ENCODE peak calls at places on chromosomes 11 and 22, in ten cellular contexts. M is neural progenitor cell; A is HCT116; U is heart left ventricle; K is astrocyte; W is kidney; Y is pancreas; N is right lobe of liver; J is psoas muscle; I is CD8-positive, alpha-beta T cell. B is an unnamed sample. For H3K4me1, the result is how much of the 10 kb centered on the place peaks cover.

GRCh38 chr11:96306600-96306932 is 36.4 kb downstream of the MAML2 start:
- DNase-seq in K (no peak), J (no peak), W (no peak), Y (no peak), I (no peak), U (no peak), A (peak), N (no peak), M (no peak), B (no peak)

GRCh38 chr22:26479792-26480610 is 3.6 kb downstream of the HPS4 start:
- DNase-seq in Y (no peak), U (no peak), I (no peak), J (no peak), A (no peak), N (no peak), W (no peak), K (no peak), M (no peak), B (no peak)

GRCh38 chr11:115017529-115017928 is 339.2 kb downstream of the NXPE2 start:
- DNase-seq in U (no peak), I (no peak), W (no peak), M (no peak), Y (no peak), N (no peak), K (no peak), J (no peak), A (no peak), B (no peak)

GRCh38 chr11:94656968-94657367 is 89.8 kb downstream of the PIWIL4 start:
- DNase-seq in W (no peak), J (no peak), M (peak), A (no peak), N (no peak), U (no peak), I (no peak), K (no peak), Y (no peak), B (no peak)

GRCh38 chr11:107331728-107332127 is 125.9 kb downstream of the CWF19L2 start:
- DNase-seq in A (no peak), Y (no peak), K (no peak), J (no peak), M (no peak), U (no peak), N (no peak), I (no peak), W (no peak), B (no peak)

GRCh38 chr11:100769165-100769564 is 82.1 kb downstream of the ARHGAP42 start:
- DNase-seq in M (peak), A (no peak), Y (no peak), U (no peak), K (no peak), W (no peak), I (no peak), N (no peak), J (no peak), B (no peak)

GRCh38 chr11:74278103-74278502 is 33.3 kb downstream of the P4HA3 start:
- DNase-seq in Y (no peak), I (no peak), K (no peak), J (no peak), N (no peak), M (no peak), W (no peak), U (no peak), A (no peak), B (no peak)

GRCh38 chr11:134585666-134586285 is 173.7 kb upstream of the B3GAT1 start:
- DNase-seq in N (no peak), M (no peak), W (no peak), J (no peak), A (no peak), I (no peak), U (no peak), K (no peak), Y (no peak), B (no peak)

GRCh38 chr11:59556883-59557205 is 45.5 kb downstream of the OR4D9 start:
- DNase-seq in U (no peak), M (peak), N (no peak), I (no peak), J (no peak), A (no peak), W (no peak), Y (no peak), K (no peak), B (no peak)

GRCh38 chr11:69307871-69308381 is 14.0 kb downstream of the MYEOV start:
- DNase-seq in N (peak), A (no peak), M (no peak), K (no peak), J (no peak), U (no peak), Y (no peak), I (no peak), W (no peak), B (no peak)

GRCh38 chr11:75311858-75312288 is 39.6 kb downstream of the ARRB1 start:
- DNase-seq in M (no peak), U (peak), N (no peak), Y (peak), W (peak), J (peak), I (no peak), K (no peak), A (no peak), B (no peak)

GRCh38 chr11:69370984-69371709 is 77.2 kb downstream of the MYEOV start:
- DNase-seq in J (peak), W (no peak), Y (no peak), M (no peak), K (no peak), N (peak), A (no peak), I (peak), U (no peak), B (no peak)

GRCh38 chr11:15123849-15124248 is 9.1 kb downstream of the INSC start:
- DNase-seq in U (no peak), A (peak), Y (no peak), I (no peak), W (no peak), N (no peak), M (no peak), K (peak), J (no peak), B (no peak)

DNA sequence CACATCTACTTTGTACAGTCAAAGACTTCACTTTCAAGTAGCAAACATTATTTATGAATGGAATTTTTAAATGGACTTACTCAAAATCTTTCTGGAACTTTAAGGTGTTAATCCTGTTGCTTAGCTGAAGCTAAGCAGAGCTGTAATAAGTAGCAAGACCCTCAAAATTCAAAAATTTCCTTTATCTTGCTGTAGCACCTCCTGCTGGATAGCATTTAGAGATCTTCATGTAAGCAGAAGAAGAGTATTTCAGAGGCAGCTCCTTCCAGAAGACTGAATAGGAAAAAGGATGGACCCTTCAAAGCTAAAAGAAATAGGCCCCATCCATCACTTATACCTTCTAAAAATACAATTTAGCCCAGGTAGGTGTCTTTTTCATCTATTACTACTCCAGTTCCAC is 3.4 kb downstream of the PHF21A start:
- DNase-seq in N (no peak), I (no peak), W (no peak), J (no peak), U (no peak), M (no peak), Y (no peak), A (no peak), K (no peak), B (no peak)
- TF ChIP-seq CTCF in N (no peak), I (peak), W (no peak), J (no peak), U (no peak), M (peak), Y (no peak), A (peak), K (no peak), B (no peak)

GRCh38 chr11:44863231-44863630 is 87.5 kb downstream of the TP53I11 start:
- DNase-seq in Y (no peak), W (peak), I (no peak), U (no peak), M (peak), J (no peak), A (no peak), K (peak), N (no peak), B (no peak)
- H3K4me1 ChIP-seq in Y (under half), W (under half), I (under half), U (under half), M (half or more), J (under half), A (under half), K (under half), N (under half), B (under half)

GRCh38 chr11:133064152-133064877 is 468.0 kb downstream of the OPCML start:
- DNase-seq in A (no peak), I (no peak), W (peak), Y (peak), K (peak), N (peak), M (peak), J (peak), U (peak), B (peak)
- TF ChIP-seq CTCF in A (no peak), I (no peak), W (peak), Y (peak), K (peak), N (peak), M (peak), J (peak), U (peak), B (peak)

GRCh38 chr22:46090631-46091201 is 59.6 kb upstream of the PPARA start:
- DNase-seq in N (no peak), I (no peak), M (no peak), K (peak), Y (peak), W (peak), J (peak), A (no peak), U (peak), B (peak)
- H3K4me1 ChIP-seq in N (half or more), I (under half), M (under half), K (half or more), Y (half or more), W (half or more), J (half or more), A (under half), U (half or more), B (half or more)

GRCh38 chr11:396948-397548 is 3.0 kb downstream of the PKP3 start:
- DNase-seq in W (peak), Y (no peak), U (peak), A (no peak), J (peak), N (no peak), M (no peak), K (peak), I (peak), B (peak)

GRCh38 chr11:395866-396265 is 1.9 kb downstream of the PKP3 start:
- DNase-seq in N (no peak), I (no peak), M (no peak), U (no peak), A (no peak), Y (no peak), W (no peak), K (no peak), J (no peak), B (no peak)

GRCh38 chr11:394858-395655 is 1.0 kb downstream of the PKP3 start:
- DNase-seq in N (no peak), J (no peak), W (no peak), Y (no peak), K (no peak), U (no peak), A (no peak), M (no peak), I (no peak), B (no peak)

GRCh38 chr11:394034-394857 is at the start of gene PKP3:
- DNase-seq in I (no peak), A (peak), W (no peak), Y (peak), U (no peak), K (peak), M (peak), J (no peak), N (no peak), B (peak)

DNA sequence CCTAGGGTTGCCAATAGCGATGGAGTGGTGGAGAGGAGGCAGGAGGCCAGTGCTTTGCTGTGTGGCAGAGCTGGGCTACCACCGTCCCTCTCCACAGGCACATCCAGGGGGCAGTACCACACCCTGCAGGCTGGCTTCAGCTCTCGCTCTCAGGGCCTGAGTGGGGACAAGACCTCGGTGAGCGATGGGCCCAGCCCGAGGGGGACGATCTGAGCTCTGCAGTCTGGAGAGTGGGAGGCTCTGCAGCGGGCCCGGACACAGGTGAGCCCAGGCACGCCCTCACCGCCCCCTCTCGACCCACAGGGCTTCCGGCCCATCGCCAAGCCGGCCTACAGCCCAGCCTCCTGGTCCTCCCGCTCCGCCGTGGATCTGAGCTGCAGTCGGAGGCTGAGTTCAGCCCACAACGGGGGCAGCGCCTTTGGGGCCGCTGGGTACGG is 2.5 kb downstream of the PKP3 start:
- DNase-seq in J (no peak), U (no peak), K (no peak), N (no peak), I (no peak), W (no peak), A (no peak), Y (no peak), M (no peak), B (peak)
- TF ChIP-seq CTCF in J (peak), U (no peak), K (no peak), N (peak), I (no peak), W (peak), A (no peak), Y (no peak), M (peak), B (no peak)

GRCh38 chr11:123062892-123063395 is 1.0 kb upstream of the HSPA8 start:
- DNase-seq in A (no peak), J (no peak), K (no peak), M (no peak), Y (no peak), W (no peak), U (no peak), N (no peak), I (no peak), B (no peak)

GRCh38 chr11:123057604-123058305 is 4.2 kb downstream of the HSPA8 start:
- DNase-seq in J (no peak), U (no peak), A (no peak), W (no peak), Y (no peak), K (no peak), I (no peak), M (no peak), N (no peak), B (no peak)

GRCh38 chr11:123061403-123062157 is at the start of gene HSPA8:
- DNase-seq in I (peak), J (peak), U (peak), N (peak), K (peak), W (peak), A (no peak), Y (peak), M (peak), B (peak)

GRCh38 chr11:123062158-123062891 is 389 bp upstream of the HSPA8 start:
- DNase-seq in M (peak), N (peak), K (peak), Y (peak), U (peak), I (peak), A (peak), J (peak), W (peak), B (peak)

GRCh38 chr11:123060265-123061000 is 1.5 kb downstream of the HSPA8 start:
- DNase-seq in N (no peak), A (no peak), M (no peak), I (no peak), U (no peak), Y (no peak), J (no peak), K (no peak), W (no peak), B (no peak)
- H3K4me1 ChIP-seq in N (under half), A (under half), M (under half), I (half or more), U (under half), Y (under half), J (half or more), K (under half), W (under half), B (half or more)

B was measured in lower lobe of right lung.